ENCODE peak calls at places on chromosome 3, in seven cellular contexts. E, R, N, V, Q, I and F are unnamed samples.

GRCh38 chr3:71987828-71988227 is 202.9 kb upstream of the PROK2 start:
- DNase-seq in E (peak; percentile 20), R (no peak), N (no peak), V (no peak), Q (no peak), I (no peak), F (no peak)

GRCh38 chr3:187949093-187949820 is 204.0 kb upstream of the BCL6 start:
- DNase-seq in E (no peak), R (no peak), N (peak; percentile 55), V (no peak), Q (no peak), I (no peak), F (no peak)

GRCh38 chr3:49164983-49165720 is 979 bp downstream of the CCDC71 start:
- DNase-seq in E (no peak), R (no peak), N (no peak), V (no peak), Q (no peak), I (no peak), F (no peak)

GRCh38 chr3:65020233-65020632 is 332.4 kb upstream of the ADAMTS9 start:
- DNase-seq in E (no peak), R (no peak), N (no peak), V (no peak), Q (no peak), I (no peak), F (no peak)

GRCh38 chr3:46930945-46931403 is 45.6 kb downstream of the CCDC12 start:
- DNase-seq in E (no peak), R (no peak), N (no peak), V (no peak), Q (peak; percentile 88), I (peak; percentile 57), F (no peak)

GRCh38 chr3:79490165-79491028 is 277.4 kb downstream of the ROBO1 start:
- DNase-seq in E (peak; percentile 25), R (no peak), N (peak; percentile 68), V (peak; percentile 20), Q (no peak), I (no peak), F (no peak)

GRCh38 chr3:64523324-64523723 is 164.5 kb downstream of the ADAMTS9 start:
- DNase-seq in E (no peak), R (no peak), N (no peak), V (no peak), Q (no peak), I (no peak), F (no peak)

GRCh38 chr3:67018105-67018788 is 20.1 kb downstream of the KBTBD8 start:
- DNase-seq in E (no peak), R (no peak), N (peak; percentile 74), V (peak; percentile 21), Q (no peak), I (peak; percentile 58), F (peak; percentile 13)

GRCh38 chr3:159840900-159841299 is 147.7 kb upstream of the IL12A start:
- DNase-seq in E (no peak), R (no peak), N (no peak), V (peak; percentile 87), Q (no peak), I (no peak), F (no peak)

GRCh38 chr3:89179355-89179997 is 72.1 kb downstream of the EPHA3 start:
- DNase-seq in E (peak; percentile 6), R (no peak), N (no peak), V (peak; percentile 94), Q (no peak), I (no peak), F (peak; percentile 8)

GRCh38 chr3:194824676-194825075 is 139.0 kb downstream of the FAM43A start:
- DNase-seq in E (no peak), R (no peak), N (peak; percentile 88), V (no peak), Q (peak; percentile 9), I (no peak), F (peak; percentile 49)

GRCh38 chr3:128367726-128368125 is 99.0 kb downstream of the DNAJB8 start:
- DNase-seq in E (peak; percentile 33), R (no peak), N (peak; percentile 48), V (peak; percentile 3), Q (peak; percentile 66), I (no peak), F (no peak)

GRCh38 chr3:111080357-111080937 is 8.8 kb downstream of the NECTIN3 start:
- DNase-seq in E (peak; percentile 17), R (no peak), N (no peak), V (peak; percentile 26), Q (no peak), I (peak; percentile 0), F (peak; percentile 36)

GRCh38 chr3:64872385-64872784 is 184.6 kb upstream of the ADAMTS9 start:
- DNase-seq in E (no peak), R (no peak), N (no peak), V (no peak), Q (no peak), I (no peak), F (no peak)

GRCh38 chr3:58009749-58010535 is 1.7 kb downstream of the FLNB start:
- DNase-seq in E (no peak), R (no peak), N (no peak), V (peak; percentile 71), Q (peak; percentile 77), I (peak; percentile 27), F (peak; percentile 69)

GRCh38 chr3:142857056-142857455 is 31.8 kb downstream of the PCOLCE2 start:
- DNase-seq in E (peak; percentile 51), R (no peak), N (peak; percentile 83), V (peak; percentile 45), Q (no peak), I (peak; percentile 2), F (no peak)

GRCh38 chr3:194276768-194277546 is 74.2 kb downstream of the CPN2 start:
- DNase-seq in E (no peak), R (no peak), N (peak; percentile 70), V (no peak), Q (no peak), I (no peak), F (no peak)

GRCh38 chr3:139772539-139773500 is 95.0 kb upstream of the NMNAT3 start:
- DNase-seq in E (no peak), R (no peak), N (no peak), V (peak; percentile 72), Q (peak; percentile 21), I (no peak), F (peak; percentile 14)

GRCh38 chr3:87227104-87227834 is at the start of gene CHMP2B:
- DNase-seq in E (peak; percentile 94), R (peak; percentile 95), N (peak; percentile 95), V (peak; percentile 93), Q (peak; percentile 92), I (peak; percentile 93), F (peak; percentile 72)

GRCh38 chr3:27483117-27484001 is 825 bp downstream of the SLC4A7 start:
- DNase-seq in E (peak; percentile 65), R (peak; percentile 63), N (peak; percentile 52), V (peak; percentile 72), Q (peak; percentile 49), I (peak; percentile 65), F (peak; percentile 23)

GRCh38 chr3:123618768-123619484 is 34.1 kb upstream of the HACD2 start:
- DNase-seq in E (no peak), R (no peak), N (peak; percentile 81), V (peak; percentile 53), Q (peak; percentile 66), I (peak; percentile 7), F (no peak)

GRCh38 chr3:171658801-171659200 is 151.5 kb downstream of the PLD1 start:
- DNase-seq in E (no peak), R (no peak), N (no peak), V (no peak), Q (no peak), I (no peak), F (no peak)

GRCh38 chr3:167864559-167864887 is 129.0 kb downstream of the SERPINI1 start:
- DNase-seq in E (no peak), R (no peak), N (peak; percentile 67), V (no peak), Q (no peak), I (no peak), F (no peak)

GRCh38 chr3:127670229-127670559 is 2.6 kb upstream of the ABTB1 start:
- DNase-seq in E (no peak), R (no peak), N (no peak), V (no peak), Q (no peak), I (no peak), F (no peak)

GRCh38 chr3:96331341-96331740 is 483.1 kb upstream of the EPHA6 start:
- DNase-seq in E (no peak), R (no peak), N (no peak), V (no peak), Q (no peak), I (no peak), F (peak; percentile 22)

GRCh38 chr3:179613807-179614206 is 9.2 kb downstream of the NDUFB5 start:
- DNase-seq in E (no peak), R (no peak), N (no peak), V (no peak), Q (no peak), I (no peak), F (no peak)
- H3K27ac ChIP-seq in E (no peak overlapping the region), R (no peak overlapping the region), N (no peak overlapping the region), V (no peak overlapping the region), Q (peak overlapping the region; percentile 13), I (no peak overlapping the region), F (no peak overlapping the region)

DNA sequence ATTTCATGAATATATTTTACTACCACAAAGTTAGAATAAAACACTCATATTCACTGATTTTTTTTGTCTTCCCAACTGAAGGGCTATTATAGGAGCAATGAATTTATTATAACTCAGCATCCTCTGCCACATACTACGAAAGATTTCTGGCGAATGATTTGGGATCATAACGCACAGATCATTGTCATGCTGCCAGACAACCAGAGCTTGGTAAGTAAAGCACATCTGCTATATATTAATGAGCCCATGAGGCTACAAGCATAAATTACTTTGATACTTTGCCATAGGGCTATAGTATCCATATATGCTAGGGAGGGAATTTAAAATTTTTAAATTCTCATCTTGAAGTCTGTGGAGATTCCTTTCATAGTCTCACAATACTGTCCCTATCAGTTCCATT is 95.9 kb downstream of the FEZF2 start:
- DNase-seq in E (no peak), R (no peak), N (no peak), V (no peak), Q (no peak), I (no peak), F (no peak)
- TF ChIP-seq CTCF in E (no peak), R (no peak), N (no peak), V (no peak), Q (no peak), I (no peak), F (no peak)

GRCh38 chr3:51954713-51955112 is 468 bp upstream of the GPR62 start:
- DNase-seq in E (no peak), R (no peak), N (no peak), V (no peak), Q (no peak), I (no peak), F (no peak)
- H3K27ac ChIP-seq in E (no peak overlapping the region), R (no peak overlapping the region), N (no peak overlapping the region), V (no peak overlapping the region), Q (no peak overlapping the region), I (no peak overlapping the region), F (no peak overlapping the region)

DNA sequence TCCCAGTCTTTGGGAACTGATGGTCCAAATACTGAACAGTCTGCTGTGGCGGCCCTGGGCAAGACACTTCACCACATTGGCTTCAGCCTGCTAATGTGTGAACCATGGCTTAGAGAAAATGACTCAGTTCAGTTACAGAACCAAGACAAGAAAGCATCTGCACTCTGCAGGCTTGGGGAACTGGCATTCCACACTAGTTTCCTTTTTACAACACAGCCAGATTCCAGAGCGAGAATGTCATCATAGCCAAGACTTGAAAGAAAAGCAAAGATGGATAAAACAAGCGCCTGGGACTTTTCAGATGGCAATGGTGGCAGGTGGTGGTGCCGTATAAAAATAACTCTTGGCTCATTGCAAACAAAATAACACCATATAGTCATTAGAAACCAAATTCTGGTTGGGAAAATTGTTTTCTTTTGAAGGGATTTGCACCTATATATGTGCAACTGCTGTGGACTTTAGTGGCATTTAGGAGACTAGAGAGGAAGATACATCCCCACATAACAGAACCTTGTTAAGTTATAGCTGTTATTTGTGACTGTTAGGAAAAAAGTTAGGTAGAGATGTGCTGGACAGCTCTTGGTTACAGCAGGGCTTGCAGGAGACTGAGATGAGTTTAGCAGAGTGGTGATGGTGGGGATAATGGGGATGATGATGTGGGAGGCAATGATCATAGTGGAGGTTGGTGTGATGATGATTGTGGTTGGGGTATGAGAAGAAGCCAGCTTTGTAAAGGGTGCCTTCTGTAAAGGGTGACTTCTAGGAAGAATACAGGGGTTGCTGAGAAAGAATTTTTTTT is 273.6 kb downstream of the THRB start:
- DNase-seq in E (peak; percentile 27), R (no peak), N (peak; percentile 23), V (peak; percentile 93), Q (peak; percentile 52), I (no peak), F (peak; percentile 61)
- TF ChIP-seq CTCF in E (no peak), R (no peak), N (no peak), V (no peak), Q (no peak), I (no peak), F (no peak)